ENCODE peak calls at places on chromosomes 11 and 22, in seven cellular contexts. T is astrocyte of the spinal cord, C is GM23338, J is ovary, N is kidney, Q is hepatocyte, A is epithelial cell of esophagus. D is an unnamed sample.

GRCh38 chr22:49324527-49325491 is 502.9 kb downstream of the BRD1 start:
- DNase-seq in T (no peak), C (no peak), J (no peak), N (peak; percentile 56), Q (no peak), A (no peak), D (no peak)

GRCh38 chr11:92298238-92298565 is 73.6 kb downstream of the FAT3 start:
- DNase-seq in T (no peak), C (no peak), J (no peak), N (no peak), Q (no peak), A (no peak), D (no peak)

GRCh38 chr11:14904745-14905103 is 12.7 kb upstream of the CYP2R1 start:
- DNase-seq in T (peak; percentile 66), C (peak; percentile 87), J (peak; percentile 75), N (peak; percentile 90), Q (peak; percentile 68), A (peak; percentile 44), D (peak; percentile 72)

GRCh38 chr11:23897453-23898289 is 599.2 kb upstream of the LUZP2 start:
- DNase-seq in T (peak; percentile 82), C (no peak), J (no peak), N (no peak), Q (peak; percentile 9), A (peak; percentile 5), D (no peak)

GRCh38 chr11:105989124-105989523 is 32.9 kb downstream of the MSANTD4 start:
- DNase-seq in T (no peak), C (no peak), J (no peak), N (no peak), Q (no peak), A (no peak), D (no peak)

GRCh38 chr11:59667812-59668187 is 1.0 kb downstream of the PATL1 start:
- DNase-seq in T (no peak), C (no peak), J (no peak), N (no peak), Q (no peak), A (peak; percentile 3), D (no peak)

GRCh38 chr11:44561275-44561781 is 4.1 kb upstream of the CD82 start:
- DNase-seq in T (no peak), C (no peak), J (no peak), N (no peak), Q (no peak), A (peak; percentile 85), D (no peak)

GRCh38 chr11:48058064-48058463 is 77.7 kb downstream of the PTPRJ start:
- DNase-seq in T (no peak), C (no peak), J (no peak), N (no peak), Q (no peak), A (no peak), D (no peak)

GRCh38 chr11:45319077-45319476 is 32.9 kb upstream of the SYT13 start:
- DNase-seq in T (no peak), C (no peak), J (no peak), N (no peak), Q (no peak), A (peak; percentile 22), D (no peak)

GRCh38 chr11:115523727-115524399 is 19.6 kb upstream of the CADM1 start:
- DNase-seq in T (no peak), C (no peak), J (no peak), N (no peak), Q (no peak), A (no peak), D (no peak)

GRCh38 chr22:50011447-50012200 is 941 bp downstream of the IL17REL start:
- DNase-seq in T (no peak), C (peak; percentile 64), J (peak; percentile 15), N (peak; percentile 52), Q (peak; percentile 10), A (no peak), D (peak; percentile 60)

GRCh38 chr11:8061555-8062428 is 19.2 kb upstream of the TUB start:
- DNase-seq in T (no peak), C (no peak), J (no peak), N (no peak), Q (peak; percentile 3), A (no peak), D (no peak)

GRCh38 chr11:75319035-75319877 is 32.2 kb downstream of the ARRB1 start:
- DNase-seq in T (no peak), C (no peak), J (no peak), N (peak; percentile 70), Q (no peak), A (peak; percentile 14), D (no peak)

GRCh38 chr11:46075168-46075567 is 46.1 kb downstream of the PHF21A start:
- DNase-seq in T (peak; percentile 81), C (no peak), J (no peak), N (no peak), Q (no peak), A (peak; percentile 86), D (peak; percentile 33)

GRCh38 chr11:118437736-118438125 is 1.4 kb downstream of the KMT2A start:
- DNase-seq in T (no peak), C (peak; percentile 67), J (peak; percentile 43), N (no peak), Q (peak; percentile 56), A (peak; percentile 21), D (peak; percentile 54)

GRCh38 chr11:19079643-19080440 is 19.3 kb upstream of the MRGPRX2 start:
- DNase-seq in T (peak; percentile 84), C (no peak), J (no peak), N (no peak), Q (peak; percentile 19), A (peak; percentile 99), D (peak; percentile 5)

DNA sequence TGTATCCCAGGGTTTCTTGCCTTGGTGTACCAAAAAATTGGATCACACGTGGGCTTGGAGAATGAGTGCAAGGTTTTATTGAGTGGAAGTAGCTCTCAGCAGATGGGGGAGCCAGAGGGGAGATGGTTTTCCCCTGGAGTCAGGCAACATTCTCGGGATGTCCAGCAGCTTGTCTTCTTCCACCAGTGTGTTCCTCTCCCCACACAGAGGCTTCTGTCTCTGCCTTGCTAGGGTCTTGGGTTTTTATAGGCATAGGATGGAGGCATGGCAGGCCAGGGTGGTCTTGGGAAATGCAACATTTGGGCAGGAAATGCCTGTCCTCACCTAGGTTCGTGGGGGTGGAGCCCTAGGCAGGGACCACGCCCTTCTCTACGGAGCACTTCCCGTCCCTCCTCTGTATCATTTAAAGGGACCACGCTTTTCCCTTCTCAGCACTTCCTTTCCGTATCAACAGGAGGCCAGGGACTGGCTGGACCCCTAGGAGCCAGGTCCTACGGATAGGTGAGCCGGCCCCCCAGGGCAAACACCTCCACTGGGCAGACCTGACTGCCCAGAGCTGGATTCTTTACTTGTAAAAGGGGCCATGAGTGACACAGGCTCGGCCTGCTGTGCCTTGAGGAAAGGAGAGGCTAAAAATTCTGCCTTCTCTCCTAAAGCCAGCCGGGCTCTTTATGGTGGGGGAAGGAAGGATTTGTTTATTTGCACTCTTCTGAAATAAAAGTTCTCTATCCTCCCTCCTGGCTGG is 55.3 kb upstream of the CCDC188 start:
- DNase-seq in T (peak; percentile 54), C (peak; percentile 70), J (peak; percentile 58), N (peak; percentile 89), Q (peak; percentile 77), A (peak; percentile 78), D (peak; percentile 74)
- TF ChIP-seq CTCF in T (no peak), C (no peak), J (no peak), N (no peak), Q (no peak), A (peak; percentile 24), D (no peak)

GRCh38 chr11:72814139-72814830 is at the start of gene ATG16L2:
- DNase-seq in T (peak; percentile 92), C (peak; percentile 93), J (peak; percentile 88), N (peak; percentile 95), Q (peak; percentile 95), A (peak; percentile 91), D (peak; percentile 93)
- TF ChIP-seq CTCF in T (no peak), C (peak; percentile 12), J (no peak), N (peak; percentile 26), Q (peak; percentile 7), A (no peak), D (no peak)

DNA sequence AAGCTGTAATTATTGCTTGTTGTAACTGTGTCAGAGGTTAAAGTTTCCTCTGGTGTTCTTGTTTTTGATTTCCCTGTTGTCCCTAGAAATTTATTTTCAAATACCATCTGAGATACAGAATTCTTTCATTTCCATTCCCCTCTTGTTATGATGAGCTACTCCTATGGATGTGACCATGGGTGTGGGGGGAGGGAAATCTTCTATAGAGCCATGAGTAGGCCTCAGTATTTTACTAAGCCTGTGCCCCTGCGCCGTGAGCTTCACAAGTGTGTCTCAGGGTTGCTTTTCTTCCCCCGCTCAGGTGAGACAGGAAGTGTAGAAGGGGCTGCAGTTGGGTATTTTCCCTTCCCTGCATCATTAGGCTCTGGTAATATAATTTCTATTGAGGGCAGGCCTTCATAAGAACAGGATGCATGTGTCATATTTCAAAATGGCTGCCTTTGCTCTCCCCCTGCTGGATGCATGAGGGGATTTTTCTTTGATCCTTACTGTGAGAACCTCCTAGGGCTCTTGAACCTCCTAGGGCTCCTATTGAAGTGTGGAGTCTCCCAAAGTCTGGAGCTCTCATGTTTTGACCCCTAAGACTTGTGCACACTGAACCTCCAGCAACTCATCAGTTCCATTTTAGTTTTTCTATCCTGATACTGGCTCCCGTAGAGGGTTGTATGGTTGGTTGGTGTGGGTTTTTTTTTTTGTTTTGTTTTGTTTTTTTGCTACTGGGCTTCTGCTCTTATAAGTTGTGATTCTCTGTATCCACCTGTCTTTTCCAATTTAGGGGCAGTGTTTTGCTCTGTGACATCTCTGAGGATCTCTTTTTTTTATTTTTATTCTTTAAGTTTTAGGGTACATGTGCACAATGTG is 658.2 kb downstream of the NTM start:
- DNase-seq in T (peak; percentile 63), C (peak; percentile 72), J (no peak), N (no peak), Q (peak; percentile 58), A (peak; percentile 70), D (peak; percentile 90)
- TF ChIP-seq CTCF in T (peak; percentile 65), C (peak; percentile 65), J (no peak), N (peak; percentile 42), Q (peak; percentile 55), A (peak; percentile 71), D (peak; percentile 78)

GRCh38 chr11:102600666-102601065 is 24.5 kb downstream of the MMP20 start:
- DNase-seq in T (no peak), C (no peak), J (no peak), N (no peak), Q (no peak), A (no peak), D (no peak)

GRCh38 chr11:102596578-102596977 is 28.6 kb downstream of the MMP20 start:
- DNase-seq in T (no peak), C (no peak), J (no peak), N (no peak), Q (no peak), A (no peak), D (no peak)

GRCh38 chr11:102603091-102603490 is 22.0 kb downstream of the MMP20 start:
- DNase-seq in T (peak; percentile 85), C (no peak), J (no peak), N (no peak), Q (no peak), A (peak; percentile 62), D (no peak)

GRCh38 chr11:102598272-102598671 is 26.9 kb downstream of the MMP20 start:
- DNase-seq in T (no peak), C (no peak), J (no peak), N (no peak), Q (no peak), A (no peak), D (no peak)

DNA sequence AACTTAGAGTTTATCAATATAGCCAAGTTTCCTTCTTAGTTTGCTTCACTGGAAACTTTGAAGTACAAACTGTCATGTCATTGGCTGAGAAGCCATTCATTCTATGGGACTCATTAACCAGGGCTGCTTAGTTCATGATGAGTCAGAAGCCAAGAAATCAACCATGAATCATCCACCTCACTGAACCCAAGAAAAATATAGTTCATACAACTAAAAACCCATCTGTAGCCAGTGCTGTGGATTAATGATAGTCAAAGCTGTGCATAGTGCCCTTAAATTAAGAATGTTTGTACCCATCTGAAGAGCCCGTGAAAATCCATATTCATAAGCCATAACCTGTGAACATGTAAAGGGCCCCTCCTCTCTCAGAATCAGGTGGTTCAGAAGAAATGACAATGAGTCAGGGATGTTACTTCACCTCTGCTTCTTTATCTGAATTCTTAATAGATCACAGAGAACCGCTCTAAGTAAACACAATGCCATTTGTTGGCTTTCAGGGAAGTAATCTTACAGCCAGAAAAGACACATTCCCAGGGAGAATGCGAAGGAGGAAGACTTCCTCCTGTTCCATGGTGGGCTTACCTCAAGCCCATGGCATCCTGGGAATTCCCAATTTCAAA is 25.4 kb downstream of the MMP20 start:
- DNase-seq in T (peak; percentile 95), C (no peak), J (no peak), N (no peak), Q (peak; percentile 72), A (peak; percentile 95), D (peak; percentile 68)
- TF ChIP-seq CTCF in T (no peak), C (no peak), J (no peak), N (no peak), Q (no peak), A (no peak), D (no peak)